ENCODE peak calls at places on chromosomes 2 and 18, in eight cellular contexts. One of them, this sample, is unnamed.

GRCh38 chr2:75311993-75312392 is 112.7 kb upstream of the TACR1 start:
- DNase-seq in stimulated activated CD4-positive, alpha-beta T cell treated with anti-CD3 and anti-CD28 coated beads, TNF-alpha, amount 100 ng/mL, for 48 hours: no peak
- DNase-seq in omental fat pad: no peak
- DNase-seq in activated naive CD8-positive, alpha-beta T cell treated with anti-CD3 and anti-CD28 coated beads, Interleukin-2, amount 50 U/mL, for 16 hours: no peak
- DNase-seq in hypothalamus: no peak
- DNase-seq in H54: peak
- DNase-seq in KBM-7: peak
- DNase-seq in H9: peak
- DNase-seq in this sample: no peak

GRCh38 chr2:27019459-27020336 is 13.1 kb upstream of the TMEM214 start:
- DNase-seq in stimulated activated CD4-positive, alpha-beta T cell treated with anti-CD3 and anti-CD28 coated beads, TNF-alpha, amount 100 ng/mL, for 48 hours: no peak
- DNase-seq in omental fat pad: no peak
- DNase-seq in activated naive CD8-positive, alpha-beta T cell treated with anti-CD3 and anti-CD28 coated beads, Interleukin-2, amount 50 U/mL, for 16 hours: no peak
- DNase-seq in hypothalamus: no peak
- DNase-seq in H54: no peak
- DNase-seq in KBM-7: no peak
- DNase-seq in H9: no peak
- DNase-seq in this sample: no peak

GRCh38 chr2:231127480-231127879 is 2.6 kb upstream of the HTR2B start:
- DNase-seq in stimulated activated CD4-positive, alpha-beta T cell treated with anti-CD3 and anti-CD28 coated beads, TNF-alpha, amount 100 ng/mL, for 48 hours: no peak
- DNase-seq in omental fat pad: no peak
- DNase-seq in activated naive CD8-positive, alpha-beta T cell treated with anti-CD3 and anti-CD28 coated beads, Interleukin-2, amount 50 U/mL, for 16 hours: no peak
- DNase-seq in hypothalamus: no peak
- DNase-seq in H54: no peak
- DNase-seq in KBM-7: no peak
- DNase-seq in H9: no peak
- DNase-seq in this sample: no peak

GRCh38 chr18:48186861-48187260 is 222.3 kb downstream of the ZBTB7C start:
- DNase-seq in stimulated activated CD4-positive, alpha-beta T cell treated with anti-CD3 and anti-CD28 coated beads, TNF-alpha, amount 100 ng/mL, for 48 hours: no peak
- DNase-seq in omental fat pad: no peak
- DNase-seq in activated naive CD8-positive, alpha-beta T cell treated with anti-CD3 and anti-CD28 coated beads, Interleukin-2, amount 50 U/mL, for 16 hours: no peak
- DNase-seq in hypothalamus: no peak
- DNase-seq in H54: no peak
- DNase-seq in KBM-7: no peak
- DNase-seq in H9: peak
- DNase-seq in this sample: no peak

GRCh38 chr2:179946810-179947485 is 60.1 kb downstream of the CWC22 start:
- DNase-seq in stimulated activated CD4-positive, alpha-beta T cell treated with anti-CD3 and anti-CD28 coated beads, TNF-alpha, amount 100 ng/mL, for 48 hours: no peak
- DNase-seq in omental fat pad: no peak
- DNase-seq in activated naive CD8-positive, alpha-beta T cell treated with anti-CD3 and anti-CD28 coated beads, Interleukin-2, amount 50 U/mL, for 16 hours: no peak
- DNase-seq in hypothalamus: no peak
- DNase-seq in H54: no peak
- DNase-seq in KBM-7: no peak
- DNase-seq in H9: no peak
- DNase-seq in this sample: no peak

GRCh38 chr2:24022975-24023575 is 13.2 kb downstream of the MFSD2B start:
- DNase-seq in stimulated activated CD4-positive, alpha-beta T cell treated with anti-CD3 and anti-CD28 coated beads, TNF-alpha, amount 100 ng/mL, for 48 hours: no peak
- DNase-seq in omental fat pad: no peak
- DNase-seq in activated naive CD8-positive, alpha-beta T cell treated with anti-CD3 and anti-CD28 coated beads, Interleukin-2, amount 50 U/mL, for 16 hours: no peak
- DNase-seq in hypothalamus: no peak
- DNase-seq in H54: no peak
- DNase-seq in KBM-7: no peak
- DNase-seq in H9: no peak
- DNase-seq in this sample: no peak

GRCh38 chr2:100900156-100900795 is 80.3 kb downstream of the NPAS2 start:
- DNase-seq in stimulated activated CD4-positive, alpha-beta T cell treated with anti-CD3 and anti-CD28 coated beads, TNF-alpha, amount 100 ng/mL, for 48 hours: no peak
- DNase-seq in omental fat pad: no peak
- DNase-seq in activated naive CD8-positive, alpha-beta T cell treated with anti-CD3 and anti-CD28 coated beads, Interleukin-2, amount 50 U/mL, for 16 hours: no peak
- DNase-seq in hypothalamus: no peak
- DNase-seq in H54: no peak
- DNase-seq in KBM-7: no peak
- DNase-seq in H9: no peak
- DNase-seq in this sample: no peak

GRCh38 chr18:23916338-23916737 is 98.2 kb upstream of the TTC39C start:
- DNase-seq in stimulated activated CD4-positive, alpha-beta T cell treated with anti-CD3 and anti-CD28 coated beads, TNF-alpha, amount 100 ng/mL, for 48 hours: no peak
- DNase-seq in omental fat pad: no peak
- DNase-seq in activated naive CD8-positive, alpha-beta T cell treated with anti-CD3 and anti-CD28 coated beads, Interleukin-2, amount 50 U/mL, for 16 hours: no peak
- DNase-seq in hypothalamus: no peak
- DNase-seq in H54: no peak
- DNase-seq in KBM-7: no peak
- DNase-seq in H9: no peak
- DNase-seq in this sample: no peak

GRCh38 chr2:241762321-241762932 is 14.2 kb upstream of the GAL3ST2 start:
- DNase-seq in stimulated activated CD4-positive, alpha-beta T cell treated with anti-CD3 and anti-CD28 coated beads, TNF-alpha, amount 100 ng/mL, for 48 hours: no peak
- DNase-seq in omental fat pad: no peak
- DNase-seq in activated naive CD8-positive, alpha-beta T cell treated with anti-CD3 and anti-CD28 coated beads, Interleukin-2, amount 50 U/mL, for 16 hours: no peak
- DNase-seq in hypothalamus: no peak
- DNase-seq in H54: no peak
- DNase-seq in KBM-7: no peak
- DNase-seq in H9: peak
- DNase-seq in this sample: no peak

GRCh38 chr18:48319796-48320638 is 89.2 kb downstream of the ZBTB7C start:
- DNase-seq in stimulated activated CD4-positive, alpha-beta T cell treated with anti-CD3 and anti-CD28 coated beads, TNF-alpha, amount 100 ng/mL, for 48 hours: no peak
- DNase-seq in omental fat pad: no peak
- DNase-seq in activated naive CD8-positive, alpha-beta T cell treated with anti-CD3 and anti-CD28 coated beads, Interleukin-2, amount 50 U/mL, for 16 hours: no peak
- DNase-seq in hypothalamus: no peak
- DNase-seq in H54: no peak
- DNase-seq in KBM-7: no peak
- DNase-seq in H9: no peak
- DNase-seq in this sample: no peak

GRCh38 chr2:42876280-42876840 is 84.0 kb upstream of the HAAO start:
- DNase-seq in stimulated activated CD4-positive, alpha-beta T cell treated with anti-CD3 and anti-CD28 coated beads, TNF-alpha, amount 100 ng/mL, for 48 hours: no peak
- DNase-seq in omental fat pad: peak
- DNase-seq in activated naive CD8-positive, alpha-beta T cell treated with anti-CD3 and anti-CD28 coated beads, Interleukin-2, amount 50 U/mL, for 16 hours: no peak
- DNase-seq in hypothalamus: no peak
- DNase-seq in H54: no peak
- DNase-seq in KBM-7: no peak
- DNase-seq in H9: no peak
- DNase-seq in this sample: no peak

GRCh38 chr2:47811668-47812067 is 28.7 kb downstream of the MSH6 start:
- DNase-seq in stimulated activated CD4-positive, alpha-beta T cell treated with anti-CD3 and anti-CD28 coated beads, TNF-alpha, amount 100 ng/mL, for 48 hours: no peak
- DNase-seq in omental fat pad: no peak
- DNase-seq in activated naive CD8-positive, alpha-beta T cell treated with anti-CD3 and anti-CD28 coated beads, Interleukin-2, amount 50 U/mL, for 16 hours: no peak
- DNase-seq in hypothalamus: no peak
- DNase-seq in H54: no peak
- DNase-seq in KBM-7: no peak
- DNase-seq in H9: no peak
- DNase-seq in this sample: no peak

GRCh38 chr2:239246723-239247122 is 154.1 kb downstream of the HDAC4 start:
- DNase-seq in stimulated activated CD4-positive, alpha-beta T cell treated with anti-CD3 and anti-CD28 coated beads, TNF-alpha, amount 100 ng/mL, for 48 hours: no peak
- DNase-seq in omental fat pad: no peak
- DNase-seq in activated naive CD8-positive, alpha-beta T cell treated with anti-CD3 and anti-CD28 coated beads, Interleukin-2, amount 50 U/mL, for 16 hours: no peak
- DNase-seq in hypothalamus: no peak
- DNase-seq in H54: no peak
- DNase-seq in KBM-7: no peak
- DNase-seq in H9: no peak
- DNase-seq in this sample: peak

GRCh38 chr2:100623033-100623715 is 60.4 kb downstream of the PDCL3 start:
- DNase-seq in stimulated activated CD4-positive, alpha-beta T cell treated with anti-CD3 and anti-CD28 coated beads, TNF-alpha, amount 100 ng/mL, for 48 hours: no peak
- DNase-seq in omental fat pad: no peak
- DNase-seq in activated naive CD8-positive, alpha-beta T cell treated with anti-CD3 and anti-CD28 coated beads, Interleukin-2, amount 50 U/mL, for 16 hours: no peak
- DNase-seq in hypothalamus: no peak
- DNase-seq in H54: no peak
- DNase-seq in KBM-7: no peak
- DNase-seq in H9: no peak
- DNase-seq in this sample: no peak